ENCODE peak calls at places on chromosomes 13 and 19, in six cellular contexts. One of them, this sample, is unnamed. For H3K27me3, the result is how much of the 10 kb centered on the place peaks cover.

GRCh38 chr13:98941118-98941517 is 36.7 kb downstream of the DOCK9 start:
- DNase-seq in uterus: no peak
- DNase-seq in psoas muscle: no peak
- DNase-seq in CD8-positive, alpha-beta T cell: no peak
- DNase-seq in upper lobe of left lung: no peak
- DNase-seq in GM12878: no peak
- DNase-seq in this sample: no peak

GRCh38 chr19:38693380-38694223 is 46.2 kb downstream of the ACTN4 start:
- DNase-seq in GM12878: no peak
- DNase-seq in psoas muscle: no peak
- DNase-seq in CD8-positive, alpha-beta T cell: peak
- DNase-seq in uterus: no peak
- DNase-seq in upper lobe of left lung: peak
- DNase-seq in this sample: peak

GRCh38 chr19:13827656-13828055 is 32.4 kb downstream of the ZSWIM4 start:
- DNase-seq in upper lobe of left lung: no peak
- DNase-seq in uterus: no peak
- DNase-seq in CD8-positive, alpha-beta T cell: no peak
- DNase-seq in GM12878: no peak
- DNase-seq in psoas muscle: no peak
- DNase-seq in this sample: no peak

GRCh38 chr13:24261566-24261965 is 47.8 kb upstream of the C1QTNF9 start:
- DNase-seq in uterus: no peak
- DNase-seq in psoas muscle: no peak
- DNase-seq in CD8-positive, alpha-beta T cell: peak
- DNase-seq in GM12878: no peak
- DNase-seq in upper lobe of left lung: no peak
- DNase-seq in this sample: no peak

GRCh38 chr19:10074153-10074552 is 12.0 kb upstream of the SHFL start:
- DNase-seq in uterus: no peak
- DNase-seq in GM12878: no peak
- DNase-seq in CD8-positive, alpha-beta T cell: peak
- DNase-seq in upper lobe of left lung: no peak
- DNase-seq in psoas muscle: no peak
- DNase-seq in this sample: peak

GRCh38 chr19:55690109-55690768 is 15.2 kb downstream of the EPN1 start:
- DNase-seq in GM12878: no peak
- DNase-seq in CD8-positive, alpha-beta T cell: no peak
- DNase-seq in psoas muscle: no peak
- DNase-seq in uterus: no peak
- DNase-seq in upper lobe of left lung: no peak
- DNase-seq in this sample: no peak

GRCh38 chr13:39259371-39259770 is 221.1 kb downstream of the NHLRC3 start:
- DNase-seq in uterus: no peak
- DNase-seq in GM12878: peak
- DNase-seq in CD8-positive, alpha-beta T cell: no peak
- DNase-seq in psoas muscle: no peak
- DNase-seq in upper lobe of left lung: no peak
- DNase-seq in this sample: no peak

GRCh38 chr19:55579766-55580621 is 654 bp downstream of the ZNF579 start:
- DNase-seq in psoas muscle: no peak
- DNase-seq in uterus: no peak
- DNase-seq in upper lobe of left lung: no peak
- DNase-seq in CD8-positive, alpha-beta T cell: no peak
- DNase-seq in GM12878: no peak
- DNase-seq in this sample: peak

GRCh38 chr19:46630806-46631205 is 5.2 kb downstream of the GNG8 start:
- DNase-seq in uterus: no peak
- DNase-seq in upper lobe of left lung: no peak
- DNase-seq in psoas muscle: no peak
- DNase-seq in CD8-positive, alpha-beta T cell: no peak
- DNase-seq in GM12878: no peak
- DNase-seq in this sample: no peak

GRCh38 chr19:45767881-45768643 is 990 bp downstream of the SIX5 start:
- DNase-seq in GM12878: no peak
- DNase-seq in upper lobe of left lung: peak
- DNase-seq in CD8-positive, alpha-beta T cell: no peak
- DNase-seq in uterus: peak
- DNase-seq in psoas muscle: peak
- DNase-seq in this sample: peak

GRCh38 chr13:106498571-106498970 is 36.9 kb downstream of the EFNB2 start:
- DNase-seq in psoas muscle: no peak
- DNase-seq in uterus: no peak
- DNase-seq in GM12878: no peak
- DNase-seq in upper lobe of left lung: no peak
- DNase-seq in CD8-positive, alpha-beta T cell: no peak
- DNase-seq in this sample: no peak

GRCh38 chr19:37251308-37252229 is 33.6 kb downstream of the ZNF383 start:
- DNase-seq in psoas muscle: peak
- DNase-seq in GM12878: peak
- DNase-seq in CD8-positive, alpha-beta T cell: peak
- DNase-seq in upper lobe of left lung: peak
- DNase-seq in uterus: peak
- DNase-seq in this sample: no peak

GRCh38 chr19:10553943-10554381 is 10.3 kb downstream of the ATG4D start:
- DNase-seq in GM12878: peak
- DNase-seq in upper lobe of left lung: peak
- DNase-seq in uterus: no peak
- DNase-seq in CD8-positive, alpha-beta T cell: peak
- DNase-seq in psoas muscle: no peak
- DNase-seq in this sample: no peak

GRCh38 chr13:27964741-27965323 is 4.3 kb downstream of the CDX2 start:
- DNase-seq in uterus: no peak
- DNase-seq in GM12878: no peak
- DNase-seq in CD8-positive, alpha-beta T cell: no peak
- DNase-seq in psoas muscle: no peak
- DNase-seq in upper lobe of left lung: no peak
- DNase-seq in this sample: no peak

GRCh38 chr13:35794734-35795389 is 318.4 kb upstream of the MAB21L1 start:
- DNase-seq in CD8-positive, alpha-beta T cell: no peak
- DNase-seq in upper lobe of left lung: no peak
- DNase-seq in psoas muscle: no peak
- DNase-seq in GM12878: no peak
- DNase-seq in uterus: no peak
- DNase-seq in this sample: no peak

GRCh38 chr19:29817316-29817715 is 5.5 kb downstream of the CCNE1 start:
- DNase-seq in psoas muscle: no peak
- DNase-seq in upper lobe of left lung: no peak
- DNase-seq in CD8-positive, alpha-beta T cell: no peak
- DNase-seq in uterus: no peak
- DNase-seq in GM12878: no peak
- DNase-seq in this sample: no peak

GRCh38 chr19:16338470-16339360 is 14.1 kb downstream of the KLF2 start:
- DNase-seq in CD8-positive, alpha-beta T cell: peak
- DNase-seq in uterus: no peak
- DNase-seq in psoas muscle: peak
- DNase-seq in GM12878: peak
- DNase-seq in upper lobe of left lung: peak
- DNase-seq in this sample: no peak

GRCh38 chr19:41530761-41531301 is 45.1 kb upstream of the CEACAM21 start:
- DNase-seq in CD8-positive, alpha-beta T cell: no peak
- DNase-seq in uterus: no peak
- DNase-seq in GM12878: no peak
- DNase-seq in upper lobe of left lung: peak
- DNase-seq in psoas muscle: no peak
- DNase-seq in this sample: no peak

GRCh38 chr19:39038098-39038497 is 5.7 kb upstream of the FBXO27 start:
- DNase-seq in GM12878: no peak
- DNase-seq in psoas muscle: no peak
- DNase-seq in uterus: no peak
- DNase-seq in CD8-positive, alpha-beta T cell: no peak
- DNase-seq in upper lobe of left lung: peak
- DNase-seq in this sample: peak

GRCh38 chr13:22127277-22128143 is 456.6 kb downstream of the FGF9 start:
- DNase-seq in uterus: no peak
- DNase-seq in GM12878: no peak
- DNase-seq in upper lobe of left lung: no peak
- DNase-seq in psoas muscle: no peak
- DNase-seq in CD8-positive, alpha-beta T cell: no peak
- DNase-seq in this sample: no peak

GRCh38 chr19:16394681-16395375 is 70.2 kb downstream of the KLF2 start:
- DNase-seq in GM12878: no peak
- DNase-seq in upper lobe of left lung: no peak
- DNase-seq in psoas muscle: no peak
- DNase-seq in CD8-positive, alpha-beta T cell: no peak
- DNase-seq in uterus: no peak
- DNase-seq in this sample: no peak

GRCh38 chr19:19185853-19186728 is 5.9 kb downstream of the BORCS8 start:
- DNase-seq in uterus: no peak
- DNase-seq in upper lobe of left lung: peak
- DNase-seq in GM12878: no peak
- DNase-seq in CD8-positive, alpha-beta T cell: peak
- DNase-seq in psoas muscle: no peak
- DNase-seq in this sample: peak

GRCh38 chr19:16184665-16185122 is 516 bp upstream of the FAM32A start:
- DNase-seq in upper lobe of left lung: no peak
- DNase-seq in psoas muscle: no peak
- DNase-seq in uterus: no peak
- DNase-seq in CD8-positive, alpha-beta T cell: no peak
- DNase-seq in GM12878: no peak
- DNase-seq in this sample: no peak

GRCh38 chr13:38535271-38535670 is 151.6 kb upstream of the FREM2 start:
- DNase-seq in uterus: no peak
- DNase-seq in upper lobe of left lung: no peak
- DNase-seq in psoas muscle: no peak
- DNase-seq in GM12878: no peak
- DNase-seq in CD8-positive, alpha-beta T cell: no peak
- DNase-seq in this sample: no peak

GRCh38 chr19:49107625-49108459 is 6.3 kb upstream of the LIN7B start:
- DNase-seq in CD8-positive, alpha-beta T cell: no peak
- DNase-seq in upper lobe of left lung: no peak
- DNase-seq in psoas muscle: no peak
- DNase-seq in uterus: no peak
- DNase-seq in GM12878: no peak
- DNase-seq in this sample: no peak
- H3K27me3 ChIP-seq in CD8-positive, alpha-beta T cell: under half
- H3K27me3 ChIP-seq in upper lobe of left lung: under half
- H3K27me3 ChIP-seq in psoas muscle: under half
- H3K27me3 ChIP-seq in uterus: under half
- H3K27me3 ChIP-seq in GM12878: under half
- H3K27me3 ChIP-seq in this sample: under half

DNA sequence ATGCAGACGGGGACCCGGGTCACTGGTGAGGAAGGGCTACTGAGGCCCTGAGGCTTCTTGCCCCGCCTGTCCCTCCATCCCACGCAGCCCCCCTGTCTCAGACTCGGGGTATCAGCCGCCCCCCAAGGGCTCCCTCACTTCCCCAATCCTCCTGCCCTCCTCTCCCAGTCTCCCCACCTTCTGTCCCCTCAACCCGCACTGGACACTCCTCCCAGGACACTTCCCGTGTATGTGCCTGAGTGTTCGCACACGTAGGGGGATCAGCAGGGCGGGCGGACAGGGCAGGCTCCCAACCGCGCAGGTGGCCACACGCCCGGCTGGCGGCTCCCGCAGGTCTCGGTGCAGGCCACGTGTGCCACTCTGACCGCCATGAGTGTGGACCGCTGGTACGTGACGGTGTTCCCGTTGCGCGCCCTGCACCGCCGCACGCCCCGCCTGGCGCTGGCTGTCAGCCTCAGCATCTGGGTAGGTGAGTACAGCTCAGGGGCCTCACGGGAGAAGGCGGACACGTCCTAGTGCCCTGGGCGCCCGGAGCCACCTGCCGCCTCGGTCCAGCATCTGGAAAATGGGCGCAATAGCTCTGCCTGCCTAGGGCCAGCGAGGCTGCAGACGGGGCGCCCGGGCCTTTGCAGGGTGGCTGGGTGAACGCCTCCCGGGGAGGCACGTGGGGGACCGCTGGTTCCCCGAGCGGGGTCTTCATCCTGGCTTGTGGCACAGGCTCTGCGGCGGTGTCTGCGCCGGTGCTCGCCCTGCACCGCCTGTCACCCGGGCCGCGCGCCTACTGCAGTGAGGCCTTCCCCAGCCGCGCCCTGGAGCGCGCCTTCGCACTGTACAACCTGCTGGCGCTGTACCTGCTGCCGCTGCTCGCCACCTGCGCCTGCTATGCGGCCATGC is 2.3 kb downstream of the KISS1R start:
- DNase-seq in CD8-positive, alpha-beta T cell: no peak
- DNase-seq in uterus: no peak
- DNase-seq in psoas muscle: no peak
- DNase-seq in GM12878: no peak
- DNase-seq in upper lobe of left lung: no peak
- DNase-seq in this sample: peak
- H3K27me3 ChIP-seq in CD8-positive, alpha-beta T cell: under half
- H3K27me3 ChIP-seq in uterus: under half
- H3K27me3 ChIP-seq in psoas muscle: under half
- H3K27me3 ChIP-seq in GM12878: under half
- H3K27me3 ChIP-seq in upper lobe of left lung: under half
- H3K27me3 ChIP-seq in this sample: half or more

DNA sequence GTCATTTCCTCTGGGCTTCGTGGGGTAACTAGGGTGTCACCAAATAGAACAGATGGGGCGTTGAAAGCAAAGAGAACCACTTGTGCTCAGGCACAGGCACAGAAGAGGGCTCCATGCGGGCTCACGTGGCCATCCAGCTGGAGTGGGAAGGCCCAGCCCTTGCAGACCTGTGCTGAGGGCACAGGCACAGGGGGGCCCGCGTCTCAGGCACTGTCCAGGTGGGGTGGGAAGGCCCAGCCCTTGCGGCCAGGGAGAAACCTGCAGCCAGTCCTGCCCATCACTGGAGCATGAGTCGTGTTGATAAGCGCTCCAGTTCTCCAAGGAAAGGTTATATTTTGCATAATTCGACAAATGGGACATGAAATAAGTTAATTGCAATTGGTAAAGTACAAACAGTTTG is 57.5 kb downstream of the SLC7A9 start:
- DNase-seq in CD8-positive, alpha-beta T cell: no peak
- DNase-seq in uterus: no peak
- DNase-seq in GM12878: no peak
- DNase-seq in psoas muscle: no peak
- DNase-seq in upper lobe of left lung: no peak
- DNase-seq in this sample: no peak
- H3K27me3 ChIP-seq in CD8-positive, alpha-beta T cell: under half
- H3K27me3 ChIP-seq in uterus: under half
- H3K27me3 ChIP-seq in GM12878: under half
- H3K27me3 ChIP-seq in psoas muscle: under half
- H3K27me3 ChIP-seq in upper lobe of left lung: under half
- H3K27me3 ChIP-seq in this sample: under half

GRCh38 chr13:112905619-112905989 is 63.4 kb upstream of the MCF2L start:
- DNase-seq in uterus: no peak
- DNase-seq in CD8-positive, alpha-beta T cell: no peak
- DNase-seq in GM12878: no peak
- DNase-seq in upper lobe of left lung: no peak
- DNase-seq in psoas muscle: no peak
- DNase-seq in this sample: no peak
- H3K27me3 ChIP-seq in uterus: under half
- H3K27me3 ChIP-seq in CD8-positive, alpha-beta T cell: under half
- H3K27me3 ChIP-seq in GM12878: under half
- H3K27me3 ChIP-seq in upper lobe of left lung: under half
- H3K27me3 ChIP-seq in psoas muscle: under half
- H3K27me3 ChIP-seq in this sample: under half